ENCODE peak calls at places on chromosomes 4 and X, in ten cellular contexts. One of them, this sample, is unnamed.

GRCh38 chrX:153763298-153763932 is 634 bp upstream of the PLXNB3 start:
- DNase-seq in activated gamma-delta T cell treated with Interleukin-2 at 50 U/mL for 16 hours: no peak
- DNase-seq in pancreas: no peak
- DNase-seq in D341Med: peak
- DNase-seq in Peyer's patch: no peak
- DNase-seq in NCI-H774: no peak
- DNase-seq in NCI-H526 treated with DMSO at 0.1 percent for 48 hours: no peak
- DNase-seq in GM10248: no peak
- DNase-seq in mucosa of gallbladder: no peak
- DNase-seq in NCI-H1417 treated with DMSO at 0.1 percent for 48 hours: no peak
- DNase-seq in this sample: no peak

GRCh38 chrX:46326161-46326560 is 219.1 kb downstream of the ZNF674 start:
- DNase-seq in activated gamma-delta T cell treated with Interleukin-2 at 50 U/mL for 16 hours: no peak
- DNase-seq in pancreas: no peak
- DNase-seq in D341Med: no peak
- DNase-seq in Peyer's patch: no peak
- DNase-seq in NCI-H774: no peak
- DNase-seq in NCI-H526 treated with DMSO at 0.1 percent for 48 hours: no peak
- DNase-seq in GM10248: no peak
- DNase-seq in mucosa of gallbladder: no peak
- DNase-seq in NCI-H1417 treated with DMSO at 0.1 percent for 48 hours: no peak
- DNase-seq in this sample: no peak

GRCh38 chr4:8854016-8854415 is 17.6 kb downstream of the HMX1 start:
- DNase-seq in activated gamma-delta T cell treated with Interleukin-2 at 50 U/mL for 16 hours: no peak
- DNase-seq in pancreas: no peak
- DNase-seq in D341Med: no peak
- DNase-seq in Peyer's patch: no peak
- DNase-seq in NCI-H774: no peak
- DNase-seq in NCI-H526 treated with DMSO at 0.1 percent for 48 hours: no peak
- DNase-seq in GM10248: no peak
- DNase-seq in mucosa of gallbladder: no peak
- DNase-seq in NCI-H1417 treated with DMSO at 0.1 percent for 48 hours: no peak
- DNase-seq in this sample: no peak

GRCh38 chrX:40542972-40543371 is 37.8 kb upstream of the ATP6AP2 start:
- DNase-seq in activated gamma-delta T cell treated with Interleukin-2 at 50 U/mL for 16 hours: no peak
- DNase-seq in pancreas: no peak
- DNase-seq in D341Med: no peak
- DNase-seq in Peyer's patch: no peak
- DNase-seq in NCI-H774: no peak
- DNase-seq in NCI-H526 treated with DMSO at 0.1 percent for 48 hours: no peak
- DNase-seq in GM10248: no peak
- DNase-seq in mucosa of gallbladder: no peak
- DNase-seq in NCI-H1417 treated with DMSO at 0.1 percent for 48 hours: no peak
- DNase-seq in this sample: no peak

GRCh38 chr4:186737427-186737826 is 13.8 kb upstream of the FAT1 start:
- DNase-seq in activated gamma-delta T cell treated with Interleukin-2 at 50 U/mL for 16 hours: no peak
- DNase-seq in pancreas: no peak
- DNase-seq in D341Med: no peak
- DNase-seq in Peyer's patch: no peak
- DNase-seq in NCI-H774: no peak
- DNase-seq in NCI-H526 treated with DMSO at 0.1 percent for 48 hours: no peak
- DNase-seq in GM10248: no peak
- DNase-seq in mucosa of gallbladder: no peak
- DNase-seq in NCI-H1417 treated with DMSO at 0.1 percent for 48 hours: no peak
- DNase-seq in this sample: no peak

GRCh38 chr4:153248641-153249198 is 44.5 kb downstream of the TRIM2 start:
- DNase-seq in activated gamma-delta T cell treated with Interleukin-2 at 50 U/mL for 16 hours: no peak
- DNase-seq in pancreas: no peak
- DNase-seq in D341Med: no peak
- DNase-seq in Peyer's patch: no peak
- DNase-seq in NCI-H774: no peak
- DNase-seq in NCI-H526 treated with DMSO at 0.1 percent for 48 hours: peak
- DNase-seq in GM10248: no peak
- DNase-seq in mucosa of gallbladder: no peak
- DNase-seq in NCI-H1417 treated with DMSO at 0.1 percent for 48 hours: no peak
- DNase-seq in this sample: no peak

GRCh38 chr4:76590847-76591281 is 155.8 kb downstream of the SHROOM3 start:
- DNase-seq in activated gamma-delta T cell treated with Interleukin-2 at 50 U/mL for 16 hours: no peak
- DNase-seq in pancreas: no peak
- DNase-seq in D341Med: no peak
- DNase-seq in Peyer's patch: no peak
- DNase-seq in NCI-H774: no peak
- DNase-seq in NCI-H526 treated with DMSO at 0.1 percent for 48 hours: peak
- DNase-seq in GM10248: no peak
- DNase-seq in mucosa of gallbladder: no peak
- DNase-seq in NCI-H1417 treated with DMSO at 0.1 percent for 48 hours: no peak
- DNase-seq in this sample: no peak

GRCh38 chr4:112322866-112323265 is 25.7 kb downstream of the ALPK1 start:
- DNase-seq in activated gamma-delta T cell treated with Interleukin-2 at 50 U/mL for 16 hours: no peak
- DNase-seq in pancreas: no peak
- DNase-seq in D341Med: no peak
- DNase-seq in Peyer's patch: no peak
- DNase-seq in NCI-H774: no peak
- DNase-seq in NCI-H526 treated with DMSO at 0.1 percent for 48 hours: no peak
- DNase-seq in GM10248: no peak
- DNase-seq in mucosa of gallbladder: no peak
- DNase-seq in NCI-H1417 treated with DMSO at 0.1 percent for 48 hours: no peak
- DNase-seq in this sample: no peak

GRCh38 chr4:56434599-56435000 is 815 bp downstream of the PPAT start:
- DNase-seq in activated gamma-delta T cell treated with Interleukin-2 at 50 U/mL for 16 hours: no peak
- DNase-seq in pancreas: no peak
- DNase-seq in D341Med: no peak
- DNase-seq in Peyer's patch: no peak
- DNase-seq in NCI-H774: peak
- DNase-seq in NCI-H526 treated with DMSO at 0.1 percent for 48 hours: peak
- DNase-seq in GM10248: no peak
- DNase-seq in mucosa of gallbladder: no peak
- DNase-seq in NCI-H1417 treated with DMSO at 0.1 percent for 48 hours: peak
- DNase-seq in this sample: no peak

GRCh38 chr4:10028910-10029309 is 7.6 kb upstream of the SLC2A9 start:
- DNase-seq in activated gamma-delta T cell treated with Interleukin-2 at 50 U/mL for 16 hours: no peak
- DNase-seq in pancreas: no peak
- DNase-seq in D341Med: no peak
- DNase-seq in Peyer's patch: peak
- DNase-seq in NCI-H774: no peak
- DNase-seq in NCI-H526 treated with DMSO at 0.1 percent for 48 hours: no peak
- DNase-seq in GM10248: no peak
- DNase-seq in mucosa of gallbladder: no peak
- DNase-seq in NCI-H1417 treated with DMSO at 0.1 percent for 48 hours: no peak
- DNase-seq in this sample: no peak

GRCh38 chr4:69092190-69092589 is 4.1 kb upstream of the UGT2B7 start:
- DNase-seq in activated gamma-delta T cell treated with Interleukin-2 at 50 U/mL for 16 hours: no peak
- DNase-seq in pancreas: no peak
- DNase-seq in D341Med: no peak
- DNase-seq in Peyer's patch: no peak
- DNase-seq in NCI-H774: no peak
- DNase-seq in NCI-H526 treated with DMSO at 0.1 percent for 48 hours: no peak
- DNase-seq in GM10248: no peak
- DNase-seq in mucosa of gallbladder: no peak
- DNase-seq in NCI-H1417 treated with DMSO at 0.1 percent for 48 hours: peak
- DNase-seq in this sample: no peak

GRCh38 chrX:48665991-48666390 is 17.6 kb upstream of the WAS start:
- DNase-seq in activated gamma-delta T cell treated with Interleukin-2 at 50 U/mL for 16 hours: no peak
- DNase-seq in pancreas: no peak
- DNase-seq in D341Med: no peak
- DNase-seq in Peyer's patch: no peak
- DNase-seq in NCI-H774: no peak
- DNase-seq in NCI-H526 treated with DMSO at 0.1 percent for 48 hours: no peak
- DNase-seq in GM10248: no peak
- DNase-seq in mucosa of gallbladder: no peak
- DNase-seq in NCI-H1417 treated with DMSO at 0.1 percent for 48 hours: no peak
- DNase-seq in this sample: no peak

GRCh38 chr4:83582289-83582756 is 46.4 kb downstream of the GPAT3 start:
- DNase-seq in activated gamma-delta T cell treated with Interleukin-2 at 50 U/mL for 16 hours: no peak
- DNase-seq in pancreas: peak
- DNase-seq in D341Med: no peak
- DNase-seq in Peyer's patch: peak
- DNase-seq in NCI-H774: no peak
- DNase-seq in NCI-H526 treated with DMSO at 0.1 percent for 48 hours: no peak
- DNase-seq in GM10248: no peak
- DNase-seq in mucosa of gallbladder: peak
- DNase-seq in NCI-H1417 treated with DMSO at 0.1 percent for 48 hours: no peak
- DNase-seq in this sample: no peak

GRCh38 chrX:17377047-17377692 is 2.2 kb downstream of the NHS start:
- DNase-seq in activated gamma-delta T cell treated with Interleukin-2 at 50 U/mL for 16 hours: no peak
- DNase-seq in pancreas: no peak
- DNase-seq in D341Med: peak
- DNase-seq in Peyer's patch: peak
- DNase-seq in NCI-H774: peak
- DNase-seq in NCI-H526 treated with DMSO at 0.1 percent for 48 hours: peak
- DNase-seq in GM10248: no peak
- DNase-seq in mucosa of gallbladder: peak
- DNase-seq in NCI-H1417 treated with DMSO at 0.1 percent for 48 hours: peak
- DNase-seq in this sample: peak

GRCh38 chrX:106649523-106650428 is 38.0 kb downstream of the RADX start:
- DNase-seq in activated gamma-delta T cell treated with Interleukin-2 at 50 U/mL for 16 hours: no peak
- DNase-seq in pancreas: no peak
- DNase-seq in D341Med: no peak
- DNase-seq in Peyer's patch: no peak
- DNase-seq in NCI-H774: no peak
- DNase-seq in NCI-H526 treated with DMSO at 0.1 percent for 48 hours: no peak
- DNase-seq in GM10248: peak
- DNase-seq in mucosa of gallbladder: no peak
- DNase-seq in NCI-H1417 treated with DMSO at 0.1 percent for 48 hours: no peak
- DNase-seq in this sample: no peak

GRCh38 chr4:81084624-81085023 is 54.1 kb downstream of the BMP3 start:
- DNase-seq in activated gamma-delta T cell treated with Interleukin-2 at 50 U/mL for 16 hours: no peak
- DNase-seq in pancreas: no peak
- DNase-seq in D341Med: no peak
- DNase-seq in Peyer's patch: no peak
- DNase-seq in NCI-H774: no peak
- DNase-seq in NCI-H526 treated with DMSO at 0.1 percent for 48 hours: no peak
- DNase-seq in GM10248: no peak
- DNase-seq in mucosa of gallbladder: no peak
- DNase-seq in NCI-H1417 treated with DMSO at 0.1 percent for 48 hours: no peak
- DNase-seq in this sample: no peak

GRCh38 chr4:179625391-179625790 is 2183.2 kb upstream of the AGA start:
- DNase-seq in activated gamma-delta T cell treated with Interleukin-2 at 50 U/mL for 16 hours: no peak
- DNase-seq in pancreas: no peak
- DNase-seq in D341Med: no peak
- DNase-seq in Peyer's patch: no peak
- DNase-seq in NCI-H774: no peak
- DNase-seq in NCI-H526 treated with DMSO at 0.1 percent for 48 hours: no peak
- DNase-seq in GM10248: no peak
- DNase-seq in mucosa of gallbladder: no peak
- DNase-seq in NCI-H1417 treated with DMSO at 0.1 percent for 48 hours: no peak
- DNase-seq in this sample: no peak

GRCh38 chr4:47913858-47914218 is 545 bp downstream of the NFXL1 start:
- DNase-seq in activated gamma-delta T cell treated with Interleukin-2 at 50 U/mL for 16 hours: peak
- DNase-seq in pancreas: peak
- DNase-seq in D341Med: peak
- DNase-seq in Peyer's patch: peak
- DNase-seq in NCI-H774: no peak
- DNase-seq in NCI-H526 treated with DMSO at 0.1 percent for 48 hours: peak
- DNase-seq in GM10248: peak
- DNase-seq in mucosa of gallbladder: peak
- DNase-seq in NCI-H1417 treated with DMSO at 0.1 percent for 48 hours: no peak
- DNase-seq in this sample: no peak

GRCh38 chr4:3639613-3640586 is 107.7 kb upstream of the LRPAP1 start:
- DNase-seq in activated gamma-delta T cell treated with Interleukin-2 at 50 U/mL for 16 hours: no peak
- DNase-seq in pancreas: no peak
- DNase-seq in D341Med: no peak
- DNase-seq in Peyer's patch: no peak
- DNase-seq in NCI-H774: no peak
- DNase-seq in NCI-H526 treated with DMSO at 0.1 percent for 48 hours: no peak
- DNase-seq in GM10248: no peak
- DNase-seq in mucosa of gallbladder: no peak
- DNase-seq in NCI-H1417 treated with DMSO at 0.1 percent for 48 hours: no peak
- DNase-seq in this sample: no peak

GRCh38 chr4:6031831-6032230 is 13.6 kb upstream of the C4orf50 start:
- DNase-seq in activated gamma-delta T cell treated with Interleukin-2 at 50 U/mL for 16 hours: no peak
- DNase-seq in pancreas: no peak
- DNase-seq in D341Med: no peak
- DNase-seq in Peyer's patch: no peak
- DNase-seq in NCI-H774: no peak
- DNase-seq in NCI-H526 treated with DMSO at 0.1 percent for 48 hours: no peak
- DNase-seq in GM10248: no peak
- DNase-seq in mucosa of gallbladder: no peak
- DNase-seq in NCI-H1417 treated with DMSO at 0.1 percent for 48 hours: no peak
- DNase-seq in this sample: no peak

GRCh38 chr4:64417974-64418373 is 8.7 kb upstream of the TECRL start:
- DNase-seq in activated gamma-delta T cell treated with Interleukin-2 at 50 U/mL for 16 hours: no peak
- DNase-seq in pancreas: no peak
- DNase-seq in D341Med: no peak
- DNase-seq in Peyer's patch: no peak
- DNase-seq in NCI-H774: no peak
- DNase-seq in NCI-H526 treated with DMSO at 0.1 percent for 48 hours: no peak
- DNase-seq in GM10248: no peak
- DNase-seq in mucosa of gallbladder: no peak
- DNase-seq in NCI-H1417 treated with DMSO at 0.1 percent for 48 hours: no peak
- DNase-seq in this sample: peak

GRCh38 chr4:40388248-40388647 is 53.1 kb downstream of the CHRNA9 start:
- DNase-seq in activated gamma-delta T cell treated with Interleukin-2 at 50 U/mL for 16 hours: no peak
- DNase-seq in pancreas: no peak
- DNase-seq in D341Med: no peak
- DNase-seq in Peyer's patch: no peak
- DNase-seq in NCI-H774: no peak
- DNase-seq in NCI-H526 treated with DMSO at 0.1 percent for 48 hours: no peak
- DNase-seq in GM10248: no peak
- DNase-seq in mucosa of gallbladder: no peak
- DNase-seq in NCI-H1417 treated with DMSO at 0.1 percent for 48 hours: no peak
- DNase-seq in this sample: no peak

GRCh38 chr4:31905363-31905762 is 1185.2 kb downstream of the PCDH7 start:
- DNase-seq in activated gamma-delta T cell treated with Interleukin-2 at 50 U/mL for 16 hours: no peak
- DNase-seq in pancreas: no peak
- DNase-seq in D341Med: no peak
- DNase-seq in Peyer's patch: no peak
- DNase-seq in NCI-H774: no peak
- DNase-seq in NCI-H526 treated with DMSO at 0.1 percent for 48 hours: no peak
- DNase-seq in GM10248: no peak
- DNase-seq in mucosa of gallbladder: no peak
- DNase-seq in NCI-H1417 treated with DMSO at 0.1 percent for 48 hours: no peak
- DNase-seq in this sample: no peak

GRCh38 chrX:103607385-103608304 is at the start of gene TCEAL3:
- DNase-seq in activated gamma-delta T cell treated with Interleukin-2 at 50 U/mL for 16 hours: peak
- DNase-seq in pancreas: peak
- DNase-seq in D341Med: peak
- DNase-seq in Peyer's patch: peak
- DNase-seq in NCI-H774: peak
- DNase-seq in NCI-H526 treated with DMSO at 0.1 percent for 48 hours: peak
- DNase-seq in GM10248: peak
- DNase-seq in mucosa of gallbladder: peak
- DNase-seq in NCI-H1417 treated with DMSO at 0.1 percent for 48 hours: no peak
- DNase-seq in this sample: peak

GRCh38 chrX:40083120-40083978 is 14.4 kb downstream of the BCOR start:
- DNase-seq in activated gamma-delta T cell treated with Interleukin-2 at 50 U/mL for 16 hours: no peak
- DNase-seq in pancreas: peak
- DNase-seq in D341Med: peak
- DNase-seq in Peyer's patch: peak
- DNase-seq in NCI-H774: no peak
- DNase-seq in NCI-H526 treated with DMSO at 0.1 percent for 48 hours: no peak
- DNase-seq in GM10248: peak
- DNase-seq in mucosa of gallbladder: peak
- DNase-seq in NCI-H1417 treated with DMSO at 0.1 percent for 48 hours: no peak
- DNase-seq in this sample: no peak

GRCh38 chr4:29259556-29259955 is 1460.6 kb upstream of the PCDH7 start:
- DNase-seq in activated gamma-delta T cell treated with Interleukin-2 at 50 U/mL for 16 hours: no peak
- DNase-seq in pancreas: no peak
- DNase-seq in D341Med: no peak
- DNase-seq in Peyer's patch: no peak
- DNase-seq in NCI-H774: no peak
- DNase-seq in NCI-H526 treated with DMSO at 0.1 percent for 48 hours: no peak
- DNase-seq in GM10248: no peak
- DNase-seq in mucosa of gallbladder: no peak
- DNase-seq in NCI-H1417 treated with DMSO at 0.1 percent for 48 hours: no peak
- DNase-seq in this sample: no peak

GRCh38 chr4:185665655-185666054 is 130.3 kb upstream of the PDLIM3 start:
- DNase-seq in activated gamma-delta T cell treated with Interleukin-2 at 50 U/mL for 16 hours: no peak
- DNase-seq in pancreas: no peak
- DNase-seq in D341Med: no peak
- DNase-seq in Peyer's patch: no peak
- DNase-seq in NCI-H774: no peak
- DNase-seq in NCI-H526 treated with DMSO at 0.1 percent for 48 hours: no peak
- DNase-seq in GM10248: no peak
- DNase-seq in mucosa of gallbladder: no peak
- DNase-seq in NCI-H1417 treated with DMSO at 0.1 percent for 48 hours: no peak
- DNase-seq in this sample: no peak

GRCh38 chr4:176238157-176238608 is 30.8 kb downstream of the ASB5 start:
- DNase-seq in activated gamma-delta T cell treated with Interleukin-2 at 50 U/mL for 16 hours: no peak
- DNase-seq in pancreas: no peak
- DNase-seq in D341Med: no peak
- DNase-seq in Peyer's patch: no peak
- DNase-seq in NCI-H774: no peak
- DNase-seq in NCI-H526 treated with DMSO at 0.1 percent for 48 hours: no peak
- DNase-seq in GM10248: no peak
- DNase-seq in mucosa of gallbladder: no peak
- DNase-seq in NCI-H1417 treated with DMSO at 0.1 percent for 48 hours: no peak
- DNase-seq in this sample: no peak

This sample was measured in neuronal stem cell.